ENCODE peak calls at places on chromosomes 16 and 17, in five cellular contexts. B is neural progenitor cell, W is GM23338, Q is OCI-LY7, T is HCT116. X is an unnamed sample.

GRCh38 chr17:3542410-3543088 is 15.1 kb downstream of the TRPV3 start:
- DNase-seq in B (no peak), W (no peak), Q (no peak), T (no peak), X (no peak)

GRCh38 chr17:15463363-15463762 is 4.1 kb downstream of the CDRT4 start:
- DNase-seq in B (peak), W (peak), Q (no peak), T (no peak), X (peak)

GRCh38 chr16:89401641-89402445 is 88.5 kb downstream of the ANKRD11 start:
- DNase-seq in B (no peak), W (no peak), Q (no peak), T (no peak), X (no peak)

GRCh38 chr17:50798424-50799344 is 31.4 kb upstream of the ANKRD40CL start:
- DNase-seq in B (no peak), W (no peak), Q (no peak), T (no peak), X (no peak)

GRCh38 chr17:4920351-4921048 is 11.6 kb upstream of the GP1BA start:
- DNase-seq in B (no peak), W (no peak), Q (no peak), T (no peak), X (no peak)

GRCh38 chr16:57611184-57611583 is 17.2 kb upstream of the ADGRG1 start:
- DNase-seq in B (no peak), W (no peak), Q (no peak), T (no peak), X (peak)

GRCh38 chr17:38958326-38958725 is 8.9 kb downstream of the FBXO47 start:
- DNase-seq in B (no peak), W (no peak), Q (no peak), T (no peak), X (no peak)

GRCh38 chr16:22428654-22429053 is 54.2 kb upstream of the CDR2 start:
- DNase-seq in B (no peak), W (no peak), Q (no peak), T (no peak), X (no peak)

GRCh38 chr17:2183346-2183745 is 120.2 kb downstream of the SMG6 start:
- DNase-seq in B (no peak), W (no peak), Q (no peak), T (no peak), X (peak)

GRCh38 chr17:33463887-33464286 is 170.8 kb upstream of the ASIC2 start:
- DNase-seq in B (no peak), W (no peak), Q (no peak), T (no peak), X (no peak)

GRCh38 chr16:15897834-15898254 is 9.4 kb upstream of the CEP20 start:
- DNase-seq in B (no peak), W (no peak), Q (peak), T (no peak), X (peak)

GRCh38 chr16:85767569-85767968 is 16.7 kb upstream of the C16orf74 start:
- DNase-seq in B (no peak), W (no peak), Q (no peak), T (peak), X (peak)

GRCh38 chr17:81941484-81942166 is 4.5 kb upstream of the PYCR1 start:
- DNase-seq in B (peak), W (peak), Q (peak), T (no peak), X (no peak)

GRCh38 chr16:1408171-1408837 is 6.2 kb downstream of the UNKL start:
- DNase-seq in B (peak), W (peak), Q (peak), T (peak), X (peak)

GRCh38 chr17:3920940-3921852 is 4.9 kb upstream of the P2RX1 start:
- DNase-seq in B (no peak), W (no peak), Q (peak), T (no peak), X (no peak)

GRCh38 chr16:4330277-4330882 is 14.5 kb downstream of the GLIS2 start:
- DNase-seq in B (peak), W (peak), Q (peak), T (no peak), X (peak)

GRCh38 chr16:79100456-79100855 is 500.1 kb downstream of the MAF start:
- DNase-seq in B (no peak), W (no peak), Q (no peak), T (no peak), X (no peak)

GRCh38 chr17:51718945-51719344 is 439.6 kb downstream of the CA10 start:
- DNase-seq in B (no peak), W (no peak), Q (no peak), T (no peak), X (no peak)

DNA sequence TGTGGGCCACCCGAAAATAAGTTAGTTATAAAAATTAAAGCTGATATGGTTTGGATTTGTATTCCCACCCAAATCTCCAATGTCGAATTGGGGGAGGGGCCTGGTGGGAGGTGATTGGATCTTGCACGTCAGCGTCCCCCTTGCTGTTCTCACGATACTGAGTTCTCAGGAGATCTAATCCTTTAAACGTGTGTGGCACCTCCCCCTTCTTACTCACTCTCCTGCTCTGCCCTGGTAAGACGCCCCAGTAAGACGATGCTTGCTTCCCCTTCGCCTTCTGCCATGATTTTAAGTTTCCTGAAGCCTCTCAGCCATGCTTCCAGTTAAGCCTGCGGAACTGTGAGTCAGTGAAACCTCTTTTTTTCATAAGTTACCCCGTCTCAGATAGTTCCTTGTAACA is 35.4 kb downstream of the SYCE1L start:
- DNase-seq in B (peak), W (peak), Q (no peak), T (no peak), X (peak)
- TF ChIP-seq EZH2phosphoT487 in B (no peak), W (no peak), Q (no peak), T (no peak), X (no peak)

DNA sequence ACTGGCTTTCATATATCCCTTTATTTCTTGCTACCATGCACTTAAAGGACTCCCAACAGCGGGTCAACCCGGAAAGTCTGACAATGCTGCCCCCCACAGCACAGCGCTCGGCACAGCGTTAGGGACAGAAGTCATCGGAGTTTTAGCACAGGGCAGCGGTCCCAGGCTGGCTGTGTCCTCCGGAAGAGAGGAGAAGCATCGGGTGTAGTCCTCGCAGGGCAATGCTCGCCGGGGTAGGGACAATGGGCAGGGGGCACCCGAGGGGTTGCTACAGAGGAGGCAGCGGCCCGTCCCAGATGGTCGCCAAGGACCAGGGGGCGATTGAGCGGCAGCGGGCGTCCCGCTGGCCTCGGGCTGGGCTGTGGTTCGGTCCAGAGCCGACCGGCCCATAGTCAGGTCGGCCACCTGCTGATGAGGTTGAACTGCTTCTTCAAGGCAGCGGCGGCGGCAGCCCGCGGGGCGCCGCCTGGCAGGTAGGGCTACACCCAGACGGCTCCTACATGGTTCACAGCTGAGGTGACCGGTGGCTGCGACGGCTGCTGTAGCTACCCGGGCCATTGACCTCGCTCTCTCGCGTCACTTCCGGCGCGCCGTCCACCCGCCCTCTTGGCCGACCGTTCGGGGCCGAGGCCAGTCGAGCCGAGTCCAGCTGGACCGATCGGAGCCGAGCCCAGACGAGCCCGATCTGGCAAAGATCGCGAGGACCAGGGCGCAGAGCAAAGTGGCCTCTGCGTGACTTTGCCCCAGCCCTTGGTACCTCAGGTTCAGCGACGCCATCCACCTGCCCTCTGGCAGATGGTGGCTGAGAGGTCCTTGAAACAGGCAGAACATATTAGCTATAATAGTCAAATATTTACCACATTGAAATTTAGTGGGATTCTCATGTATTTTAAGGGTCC is 4.7 kb upstream of the LCMT1 start:
- DNase-seq in B (peak), W (peak), Q (no peak), T (peak), X (peak)
- TF ChIP-seq CTCF in B (peak), W (peak), Q (peak), T (peak), X (peak)

GRCh38 chr17:19911033-19911432 is 43.3 kb upstream of the ULK2 start:
- DNase-seq in B (peak), W (peak), Q (no peak), T (no peak), X (no peak)

GRCh38 chr17:19904924-19905323 is 37.2 kb upstream of the ULK2 start:
- DNase-seq in B (no peak), W (no peak), Q (no peak), T (no peak), X (no peak)

GRCh38 chr17:19904412-19904811 is 36.7 kb upstream of the ULK2 start:
- DNase-seq in B (no peak), W (no peak), Q (no peak), T (no peak), X (peak)

GRCh38 chr17:19900809-19901208 is 33.1 kb upstream of the ULK2 start:
- DNase-seq in B (no peak), W (no peak), Q (no peak), T (no peak), X (peak)

GRCh38 chr17:19905514-19905913 is 37.8 kb upstream of the ULK2 start:
- DNase-seq in B (no peak), W (no peak), Q (no peak), T (no peak), X (no peak)
- TF ChIP-seq EZH2phosphoT487 in B (no peak), W (no peak), Q (no peak), T (no peak), X (no peak)

GRCh38 chr17:8803531-8804416 is 4.6 kb upstream of the MFSD6L start:
- DNase-seq in B (no peak), W (peak), Q (peak), T (no peak), X (no peak)
- TF ChIP-seq CTCF in B (peak), W (peak), Q (peak), T (peak), X (no peak)

GRCh38 chr17:56594528-56595418 is 1.3 kb downstream of the NOG start:
- DNase-seq in B (peak), W (peak), Q (no peak), T (no peak), X (peak)

GRCh38 chr17:56595831-56596740 is 2.6 kb downstream of the NOG start:
- DNase-seq in B (peak), W (peak), Q (no peak), T (no peak), X (peak)

GRCh38 chr17:56592487-56593072 is 919 bp upstream of the NOG start:
- DNase-seq in B (peak), W (peak), Q (peak), T (no peak), X (peak)

GRCh38 chr17:56593741-56594527 is 435 bp downstream of the NOG start:
- DNase-seq in B (peak), W (peak), Q (peak), T (no peak), X (peak)

GRCh38 chr17:56593073-56593740 is at the start of gene NOG:
- DNase-seq in B (peak), W (peak), Q (no peak), T (no peak), X (peak)
- TF ChIP-seq EZH2phosphoT487 in B (no peak), W (no peak), Q (no peak), T (no peak), X (no peak)

GRCh38 chr16:29816694-29817441 is 916 bp downstream of the PAGR1 start:
- DNase-seq in B (peak), W (peak), Q (peak), T (no peak), X (peak)
- TF ChIP-seq CTCF in B (no peak), W (no peak), Q (peak), T (no peak), X (no peak)

DNA sequence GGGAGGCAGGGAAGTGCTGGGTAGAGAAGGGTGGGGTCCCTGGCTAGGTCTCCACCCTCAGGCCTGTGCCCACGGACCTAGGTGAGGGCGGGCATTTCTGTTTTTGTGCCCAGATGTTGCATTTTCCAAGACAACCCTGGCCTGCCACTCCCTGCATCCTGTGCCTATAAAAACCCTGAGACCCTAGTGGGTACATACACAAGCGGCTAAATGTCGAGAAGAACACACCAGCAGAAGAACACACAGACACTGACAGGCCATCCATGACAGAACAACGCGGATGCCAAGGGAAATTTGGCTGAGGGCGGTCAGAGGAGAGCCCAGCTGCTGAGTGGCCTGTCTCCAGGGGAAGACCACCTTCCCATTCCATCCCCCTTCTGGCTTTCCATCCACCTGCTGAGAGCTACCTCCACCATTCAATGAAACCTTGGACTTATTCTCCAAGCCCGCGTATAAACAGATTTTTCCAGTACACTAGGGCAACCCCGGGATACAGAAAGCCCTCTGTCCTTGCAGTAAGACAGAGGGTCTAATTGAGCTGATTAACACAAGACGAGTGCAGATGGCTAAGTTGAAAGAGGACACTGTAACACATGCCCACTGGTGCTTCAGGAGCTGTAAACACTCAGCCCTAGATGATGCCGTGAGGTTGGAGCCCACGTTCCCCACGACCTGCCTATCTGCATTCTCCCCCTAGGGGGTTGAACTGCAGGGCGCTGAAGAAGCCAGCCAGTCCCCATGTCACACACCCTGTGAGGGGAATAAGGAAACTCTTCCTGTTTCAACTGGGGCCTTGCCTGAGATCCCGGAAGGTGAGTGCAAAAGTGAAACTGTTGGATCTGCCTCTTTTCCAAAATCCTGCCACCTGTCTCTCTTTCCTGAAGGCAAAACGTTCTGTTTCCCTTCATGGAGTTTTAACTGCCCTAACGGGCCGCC is 147.2 kb upstream of the COX10 start:
- DNase-seq in B (no peak), W (peak), Q (no peak), T (no peak), X (no peak)
- TF ChIP-seq EZH2phosphoT487 in B (no peak), W (no peak), Q (no peak), T (no peak), X (no peak)

GRCh38 chr16:19559242-19559910 is 3.9 kb downstream of the VPS35L start:
- DNase-seq in B (peak), W (peak), Q (peak), T (peak), X (peak)

GRCh38 chr16:19560078-19560477 is 4.6 kb downstream of the VPS35L start:
- DNase-seq in B (no peak), W (no peak), Q (no peak), T (no peak), X (no peak)

GRCh38 chr16:19555186-19555937 is at the start of gene VPS35L:
- DNase-seq in B (peak), W (peak), Q (peak), T (peak), X (peak)

DNA sequence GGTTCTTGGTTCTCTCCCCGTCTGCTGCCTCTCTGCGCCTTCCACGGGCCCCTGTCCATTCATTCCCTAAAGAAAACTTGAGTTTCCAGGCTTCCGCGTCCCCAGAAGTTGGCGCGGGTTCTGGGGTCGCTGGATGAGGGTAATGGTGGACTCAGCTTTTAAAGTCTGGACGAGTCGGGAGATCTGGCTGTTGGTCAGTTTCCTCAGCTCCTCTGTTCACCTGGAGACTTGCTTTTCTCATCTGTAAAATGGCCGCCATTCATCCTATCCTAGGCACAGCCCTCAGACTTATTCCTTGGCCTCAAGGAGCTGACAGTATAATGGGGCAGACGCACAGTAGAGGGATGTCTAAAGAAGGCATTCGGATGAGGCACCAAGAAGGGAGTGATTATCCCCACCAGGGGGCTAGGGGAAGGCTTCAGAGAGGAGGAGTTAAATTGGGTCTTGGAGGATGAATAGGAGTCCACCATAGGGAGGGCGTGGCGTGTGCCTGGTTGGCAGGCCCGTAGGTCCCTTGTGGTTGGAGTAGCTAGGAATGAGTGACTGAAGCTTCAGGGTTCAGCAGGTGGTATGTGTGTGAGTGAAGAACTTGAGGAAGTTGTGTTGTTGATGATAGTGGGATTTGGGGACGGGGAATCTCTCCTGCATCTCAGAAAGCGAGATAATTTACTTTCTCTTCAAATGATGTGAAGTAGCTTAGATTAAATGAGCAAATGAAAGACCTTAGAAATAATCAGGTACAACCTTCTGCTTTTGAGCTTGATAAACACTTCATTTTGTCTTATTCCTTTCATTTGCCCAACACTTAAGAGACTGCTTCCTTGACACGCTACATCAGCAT is 655 bp downstream of the VPS35L start:
- DNase-seq in B (peak), W (peak), Q (peak), T (peak), X (peak)
- TF ChIP-seq CTCF in B (peak), W (peak), Q (peak), T (no peak), X (no peak)